ENCODE peak calls at places on chromosomes 7 and 10, in five cellular contexts. A is aorta; I is CD8-positive, alpha-beta memory T cell; J is left lung; O is hepatocyte. B is an unnamed sample. For H3K36me3, the result is how much of the 10 kb centered on the place peaks cover.

GRCh38 chr7:19051767-19052375 is 65.6 kb downstream of the TWIST1 start:
- DNase-seq in O (peak), A (no peak), J (no peak), I (no peak), B (no peak)

GRCh38 chr10:122658356-122659049 is 41.1 kb downstream of the C10orf120 start:
- DNase-seq in A (no peak), I (no peak), J (no peak), O (no peak), B (peak)

GRCh38 chr10:69439813-69440506 is 11.3 kb upstream of the TSPAN15 start:
- DNase-seq in O (peak), A (no peak), J (no peak), I (no peak), B (peak)

GRCh38 chr10:121426307-121426706 is 171.9 kb downstream of the FGFR2 start:
- DNase-seq in I (no peak), A (no peak), O (no peak), J (no peak), B (no peak)

GRCh38 chr7:80681272-80681885 is 42.9 kb downstream of the CD36 start:
- DNase-seq in J (no peak), O (peak), I (no peak), A (no peak), B (no peak)

GRCh38 chr10:35415505-35415904 is 79.2 kb downstream of the CCNY start:
- DNase-seq in O (no peak), I (no peak), A (no peak), J (no peak), B (peak)

GRCh38 chr7:123769371-123769770 is 20.6 kb upstream of the WASL start:
- DNase-seq in J (no peak), O (no peak), I (no peak), A (no peak), B (no peak)

GRCh38 chr7:35988105-35988504 is 164.9 kb upstream of the EEPD1 start:
- DNase-seq in O (no peak), I (no peak), J (no peak), A (no peak), B (no peak)

GRCh38 chr7:35694161-35694783 is 663 bp downstream of the HERPUD2 start:
- DNase-seq in O (no peak), A (no peak), I (no peak), J (no peak), B (peak)

GRCh38 chr7:1914743-1915142 is 244.7 kb downstream of the ELFN1 start:
- DNase-seq in O (no peak), I (no peak), A (no peak), J (peak), B (no peak)

GRCh38 chr7:151457534-151457933 is 17.6 kb upstream of the CRYGN start:
- DNase-seq in O (no peak), J (no peak), I (no peak), A (no peak), B (no peak)

GRCh38 chr10:133334495-133335237 is 2.0 kb downstream of the CALY start:
- DNase-seq in J (peak), I (no peak), O (no peak), A (no peak), B (no peak)

GRCh38 chr10:94178475-94179251 is 184.1 kb downstream of the NOC3L start:
- DNase-seq in A (no peak), O (no peak), I (no peak), J (no peak), B (no peak)

GRCh38 chr7:20647908-20648776 is 32.7 kb downstream of the ABCB5 start:
- DNase-seq in O (peak), J (no peak), I (no peak), A (no peak), B (no peak)

DNA sequence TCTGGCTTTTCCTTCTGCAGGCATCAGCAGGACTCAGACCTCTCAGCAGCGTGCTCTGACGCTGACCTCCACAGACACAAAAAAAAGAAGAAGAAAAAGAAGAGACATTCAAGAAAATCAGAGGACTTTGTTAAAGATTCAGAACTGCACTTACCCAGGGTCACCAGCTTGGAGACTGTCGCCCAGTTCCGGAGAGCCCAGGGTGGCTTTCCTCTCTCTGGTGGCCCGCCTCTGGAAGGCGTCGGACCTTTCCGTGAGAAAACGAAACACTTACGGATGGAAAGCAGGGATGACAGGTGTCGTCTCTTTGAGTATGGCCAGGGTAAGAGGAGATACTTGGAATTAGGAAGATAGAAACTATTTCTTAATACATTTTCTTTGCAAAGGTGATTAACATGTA is 115.7 kb downstream of the CYTH3 start:
- DNase-seq in A (no peak), I (no peak), O (no peak), J (no peak), B (no peak)
- H3K36me3 ChIP-seq in A (under half), I (under half), O (under half), J (half or more), B (half or more)

DNA sequence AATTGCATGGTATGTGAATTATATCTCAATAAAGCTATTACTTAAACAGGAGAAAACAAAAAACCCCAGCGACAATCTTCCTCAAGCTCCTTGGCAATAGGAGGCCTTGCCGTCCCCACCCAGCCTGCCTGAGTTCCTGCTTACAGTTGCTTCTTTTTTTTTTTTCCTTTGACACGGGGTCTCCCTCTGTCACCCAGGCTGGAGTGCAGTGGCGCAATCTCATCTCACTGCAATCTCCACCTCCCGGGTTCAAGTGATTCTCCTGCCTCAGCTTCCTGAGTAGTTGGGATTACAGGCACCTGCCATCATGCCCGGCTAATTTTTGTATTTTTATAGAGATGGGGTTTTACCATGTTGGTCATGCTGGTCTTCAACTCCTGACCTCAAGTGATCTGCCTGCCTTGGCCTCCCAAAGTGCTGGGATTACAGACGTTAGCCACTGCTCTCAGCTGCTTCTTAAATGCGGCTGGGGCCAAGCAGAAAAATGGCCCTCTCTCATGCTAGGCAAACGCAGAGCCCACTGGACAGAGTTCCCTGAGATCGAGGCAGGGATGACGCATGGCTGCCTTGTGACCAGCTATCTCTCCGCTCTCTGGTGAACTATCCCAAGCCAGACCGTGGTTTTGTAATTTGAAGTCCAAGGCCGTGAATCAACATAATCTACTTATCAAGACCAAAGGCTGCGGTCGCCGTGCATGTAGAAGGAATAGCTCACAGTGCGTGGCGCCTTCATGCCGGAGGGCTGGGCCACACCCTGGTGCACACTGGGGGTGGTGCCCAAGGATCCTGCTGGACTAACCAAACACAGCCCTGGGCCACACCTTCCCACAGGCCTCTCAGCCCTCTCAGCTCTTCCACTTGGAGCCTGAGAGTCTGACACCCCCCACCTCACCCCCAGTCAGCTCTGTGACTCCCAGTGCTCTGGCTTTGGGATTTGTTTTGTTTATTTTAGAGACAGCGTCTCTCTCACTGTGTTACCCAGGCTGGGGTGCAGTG is 88.2 kb upstream of the CUX1 start:
- DNase-seq in O (peak), A (no peak), I (no peak), J (peak), B (no peak)
- H3K27ac ChIP-seq in O (peak), A (no peak), I (peak), J (peak), B (no peak)

DNA sequence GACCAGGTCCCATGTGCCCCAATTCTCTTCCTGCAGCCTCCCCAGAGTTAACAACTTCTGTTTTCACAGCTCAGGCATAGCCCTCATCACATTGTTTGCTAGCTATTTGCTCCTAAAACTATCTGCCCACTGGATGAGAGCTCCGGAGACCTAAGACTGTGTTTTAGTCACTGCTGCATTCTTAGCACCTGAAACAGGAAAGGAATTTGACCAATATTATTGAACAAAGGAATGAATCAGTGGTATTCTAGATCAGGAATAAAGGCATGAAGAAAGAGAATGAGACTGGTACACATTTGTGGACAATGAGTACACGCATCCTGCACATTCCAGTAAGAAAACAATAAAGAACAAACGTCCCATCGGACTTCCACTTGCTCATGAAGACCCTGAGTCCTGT is 54.8 kb downstream of the PPP1R17 start:
- DNase-seq in J (no peak), I (no peak), A (no peak), O (no peak), B (no peak)
- H3K36me3 ChIP-seq in J (under half), I (under half), A (under half), O (under half), B (under half)

GRCh38 chr10:43873717-43874116 is 225.0 kb upstream of the ZNF32 start:
- DNase-seq in I (no peak), O (no peak), J (no peak), A (no peak), B (no peak)

GRCh38 chr10:43869669-43870322 is 221.1 kb upstream of the ZNF32 start:
- DNase-seq in O (no peak), I (no peak), A (no peak), J (no peak), B (no peak)

GRCh38 chr10:43872644-43873043 is 224.0 kb upstream of the ZNF32 start:
- DNase-seq in J (no peak), I (no peak), O (no peak), A (no peak), B (no peak)

GRCh38 chr10:43871004-43871439 is 222.3 kb upstream of the ZNF32 start:
- DNase-seq in I (no peak), A (no peak), J (no peak), O (no peak), B (no peak)

DNA sequence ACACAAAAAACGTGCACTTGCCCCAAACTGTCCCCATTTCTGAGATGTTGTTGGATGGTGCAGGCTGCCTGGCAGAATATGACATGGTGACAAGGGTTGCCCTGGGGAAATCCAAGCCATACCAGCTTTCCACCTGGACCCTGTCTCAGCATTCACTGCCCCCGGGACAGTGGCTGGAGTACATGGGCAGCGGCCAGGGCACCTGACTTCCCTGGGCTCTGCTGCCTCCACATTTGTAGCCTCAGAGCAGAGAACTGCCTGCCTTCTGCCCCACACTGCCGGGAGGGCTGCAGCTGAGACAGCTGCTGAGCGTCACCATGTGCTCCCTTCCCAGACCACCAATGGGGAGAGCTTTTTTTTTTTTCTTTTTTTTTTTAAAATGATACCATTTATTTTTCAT is 222.9 kb upstream of the ZNF32 start:
- DNase-seq in O (no peak), A (no peak), J (no peak), I (no peak), B (no peak)
- H3K27ac ChIP-seq in O (no peak), A (no peak), J (no peak), I (no peak), B (no peak)

GRCh38 chr10:12214093-12214492 is 18.1 kb downstream of the CDC123 start:
- DNase-seq in O (no peak), A (no peak), I (no peak), J (no peak), B (no peak)

GRCh38 chr10:12205082-12205481 is 9.1 kb downstream of the CDC123 start:
- DNase-seq in I (no peak), J (no peak), O (no peak), A (no peak), B (no peak)

GRCh38 chr10:12207114-12207513 is 11.1 kb downstream of the CDC123 start:
- DNase-seq in A (no peak), O (no peak), J (no peak), I (no peak), B (no peak)

GRCh38 chr10:12212454-12212853 is 16.5 kb downstream of the CDC123 start:
- DNase-seq in I (no peak), A (no peak), O (no peak), J (no peak), B (no peak)

DNA sequence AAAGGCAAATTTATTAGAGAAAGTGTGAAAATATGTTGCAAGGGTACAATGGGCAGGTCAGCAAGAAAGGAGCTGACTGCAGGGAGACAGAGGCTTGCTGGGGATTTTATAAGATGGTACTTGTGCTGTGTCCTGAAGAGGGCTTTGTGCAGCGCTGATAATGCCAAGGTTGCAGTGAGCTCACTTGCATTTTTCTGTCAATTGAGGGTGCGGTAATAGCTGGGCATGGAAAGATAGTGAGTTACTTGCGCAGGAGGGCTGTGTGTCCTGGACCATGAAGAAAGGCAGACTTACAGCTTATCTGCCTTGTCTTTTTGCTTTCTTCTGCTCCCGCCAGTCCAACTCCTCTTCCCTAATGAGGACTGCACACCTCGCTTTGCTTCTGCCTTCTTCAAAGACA is 12.5 kb downstream of the CDC123 start:
- DNase-seq in J (no peak), O (no peak), I (no peak), A (no peak), B (no peak)
- H3K36me3 ChIP-seq in J (half or more), O (under half), I (under half), A (under half), B (under half)

DNA sequence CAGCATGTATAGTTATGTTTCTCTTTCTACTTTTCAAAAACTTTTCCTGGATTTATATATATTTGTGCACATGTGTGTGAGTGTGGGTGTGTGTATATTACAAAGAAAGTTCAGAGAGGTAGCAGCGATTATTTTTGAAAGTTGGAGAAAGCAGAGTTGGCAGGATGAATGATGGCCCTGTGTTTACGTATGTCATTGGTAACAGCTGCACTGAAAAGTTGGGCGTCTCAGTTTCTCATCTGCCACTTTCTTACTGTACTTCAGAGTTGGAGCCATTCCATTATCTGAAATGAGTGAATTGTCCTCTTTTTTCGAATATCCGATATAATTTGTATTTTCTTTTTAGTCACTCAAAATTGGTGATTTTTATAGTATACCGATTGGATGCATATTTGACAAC is 172.2 kb downstream of the CDK14 start:
- DNase-seq in O (no peak), A (no peak), I (no peak), J (no peak), B (no peak)
- H3K27ac ChIP-seq in O (peak), A (no peak), I (no peak), J (no peak), B (no peak)

B was measured in suprapubic skin.